ENCODE peak calls at places on chromosomes 5 and 9, in five cellular contexts. J is nucleus accumbens, Z is heart right ventricle, A is mucosa of descending colon, R is nephron progenitor cell. E is an unnamed sample.

GRCh38 chr5:141762790-141763368 is 80.8 kb upstream of the ARAP3 start:
- DNase-seq in J (no peak), Z (peak), A (no peak), R (no peak), E (no peak)

GRCh38 chr9:101966706-101967105 is 228.3 kb upstream of the GRIN3A start:
- DNase-seq in J (no peak), Z (no peak), A (no peak), R (no peak), E (no peak)

GRCh38 chr9:73093740-73094379 is 57.8 kb upstream of the ANXA1 start:
- DNase-seq in J (no peak), Z (no peak), A (no peak), R (no peak), E (no peak)

GRCh38 chr5:83724915-83725314 is 4.3 kb upstream of the HAPLN1 start:
- DNase-seq in J (no peak), Z (no peak), A (no peak), R (no peak), E (peak)

GRCh38 chr5:137617806-137618205 is 118.1 kb downstream of the KLHL3 start:
- DNase-seq in J (no peak), Z (no peak), A (no peak), R (no peak), E (no peak)

GRCh38 chr5:472656-473343 is 29.8 kb downstream of the EXOC3 start:
- DNase-seq in J (peak), Z (peak), A (peak), R (peak), E (peak)

GRCh38 chr5:146206257-146206656 is 2.9 kb downstream of the RBM27 start:
- DNase-seq in J (no peak), Z (no peak), A (no peak), R (no peak), E (no peak)

GRCh38 chr5:163506726-163507125 is 1.3 kb downstream of the MAT2B start:
- DNase-seq in J (no peak), Z (no peak), A (no peak), R (no peak), E (no peak)

GRCh38 chr5:55096186-55096585 is 6.3 kb upstream of the GZMA start:
- DNase-seq in J (no peak), Z (no peak), A (no peak), R (no peak), E (no peak)

GRCh38 chr5:179907570-179908324 is at the start of gene TBC1D9B:
- DNase-seq in J (peak), Z (peak), A (peak), R (peak), E (peak)

GRCh38 chr9:93207326-93207814 is 23.4 kb downstream of the WNK2 start:
- DNase-seq in J (no peak), Z (peak), A (no peak), R (no peak), E (peak)

E was measured in HAP-1.